ENCODE peak calls at places on chromosomes 12 and 14, in seven cellular contexts. One of them, this sample, is unnamed.

GRCh38 chr12:120361506-120362208 is 7.3 kb downstream of the MSI1 start:
- DNase-seq in AG09309: no peak
- DNase-seq in lung: no peak
- DNase-seq in heart right ventricle: peak; percentile 56
- DNase-seq in A549: no peak
- DNase-seq in uterus: peak; percentile 45
- DNase-seq in mesenchymal stem cell: peak; percentile 82
- DNase-seq in this sample: peak; percentile 12

GRCh38 chr14:67837011-67837624 is 17.5 kb downstream of the RAD51B start:
- DNase-seq in uterus: no peak
- DNase-seq in heart right ventricle: peak; percentile 75
- DNase-seq in AG09309: peak; percentile 61
- DNase-seq in lung: peak; percentile 41
- DNase-seq in A549: peak; percentile 29
- DNase-seq in mesenchymal stem cell: peak; percentile 85
- DNase-seq in this sample: peak; percentile 34

GRCh38 chr12:52657305-52657902 is 5.4 kb upstream of the KRT2 start:
- DNase-seq in lung: no peak
- DNase-seq in heart right ventricle: no peak
- DNase-seq in AG09309: no peak
- DNase-seq in uterus: no peak
- DNase-seq in mesenchymal stem cell: no peak
- DNase-seq in A549: no peak
- DNase-seq in this sample: no peak

GRCh38 chr12:24754690-24755638 is 193.9 kb downstream of the BCAT1 start:
- DNase-seq in A549: no peak
- DNase-seq in heart right ventricle: no peak
- DNase-seq in uterus: no peak
- DNase-seq in AG09309: peak; percentile 62
- DNase-seq in mesenchymal stem cell: peak; percentile 73
- DNase-seq in lung: peak; percentile 58
- DNase-seq in this sample: peak; percentile 77

GRCh38 chr14:55834390-55834789 is 254.4 kb downstream of the KTN1 start:
- DNase-seq in mesenchymal stem cell: no peak
- DNase-seq in AG09309: no peak
- DNase-seq in heart right ventricle: no peak
- DNase-seq in A549: no peak
- DNase-seq in lung: no peak
- DNase-seq in uterus: no peak
- DNase-seq in this sample: no peak

GRCh38 chr14:66311935-66312334 is 174.2 kb upstream of the CCDC196 start:
- DNase-seq in AG09309: no peak
- DNase-seq in A549: no peak
- DNase-seq in heart right ventricle: no peak
- DNase-seq in uterus: no peak
- DNase-seq in mesenchymal stem cell: no peak
- DNase-seq in lung: no peak
- DNase-seq in this sample: no peak

GRCh38 chr12:27780612-27781408 is 774 bp upstream of the MANSC4 start:
- DNase-seq in mesenchymal stem cell: peak; percentile 59
- DNase-seq in AG09309: no peak
- DNase-seq in heart right ventricle: peak; percentile 21
- DNase-seq in A549: peak; percentile 28
- DNase-seq in lung: peak; percentile 47
- DNase-seq in uterus: peak; percentile 29
- DNase-seq in this sample: no peak

GRCh38 chr12:47995976-47996375 is 8.3 kb downstream of the COL2A1 start:
- DNase-seq in mesenchymal stem cell: no peak
- DNase-seq in uterus: no peak
- DNase-seq in AG09309: peak; percentile 14
- DNase-seq in heart right ventricle: peak; percentile 31
- DNase-seq in lung: no peak
- DNase-seq in A549: no peak
- DNase-seq in this sample: no peak

GRCh38 chr12:130838284-130838950 is 633 bp downstream of the STX2 start:
- DNase-seq in AG09309: no peak
- DNase-seq in heart right ventricle: peak; percentile 21
- DNase-seq in A549: peak; percentile 25
- DNase-seq in mesenchymal stem cell: peak; percentile 38
- DNase-seq in lung: peak; percentile 36
- DNase-seq in uterus: no peak
- DNase-seq in this sample: no peak

GRCh38 chr12:109422251-109422650 is 54.8 kb downstream of the KCTD10 start:
- DNase-seq in A549: no peak
- DNase-seq in lung: no peak
- DNase-seq in heart right ventricle: no peak
- DNase-seq in AG09309: no peak
- DNase-seq in uterus: no peak
- DNase-seq in mesenchymal stem cell: no peak
- DNase-seq in this sample: no peak

GRCh38 chr14:54796961-54797360 is 105.7 kb downstream of the GCH1 start:
- DNase-seq in mesenchymal stem cell: peak; percentile 52
- DNase-seq in heart right ventricle: no peak
- DNase-seq in lung: no peak
- DNase-seq in AG09309: no peak
- DNase-seq in uterus: no peak
- DNase-seq in A549: no peak
- DNase-seq in this sample: no peak

GRCh38 chr14:56417173-56417572 is 162.4 kb upstream of the TMEM260 start:
- DNase-seq in mesenchymal stem cell: no peak
- DNase-seq in heart right ventricle: no peak
- DNase-seq in A549: no peak
- DNase-seq in AG09309: no peak
- DNase-seq in uterus: no peak
- DNase-seq in lung: no peak
- DNase-seq in this sample: no peak

GRCh38 chr12:26195250-26195640 is at the start of gene SSPN:
- DNase-seq in mesenchymal stem cell: peak; percentile 44
- DNase-seq in lung: peak; percentile 74
- DNase-seq in uterus: peak; percentile 78
- DNase-seq in heart right ventricle: peak; percentile 73
- DNase-seq in AG09309: no peak
- DNase-seq in A549: no peak
- DNase-seq in this sample: no peak

GRCh38 chr12:91718326-91718725 is 427.3 kb downstream of the BTG1 start:
- DNase-seq in AG09309: no peak
- DNase-seq in uterus: no peak
- DNase-seq in lung: no peak
- DNase-seq in A549: no peak
- DNase-seq in heart right ventricle: no peak
- DNase-seq in mesenchymal stem cell: no peak
- DNase-seq in this sample: no peak

GRCh38 chr14:91164676-91165075 is 50.8 kb downstream of the DGLUCY start:
- DNase-seq in A549: no peak
- DNase-seq in AG09309: no peak
- DNase-seq in heart right ventricle: peak; percentile 48
- DNase-seq in mesenchymal stem cell: no peak
- DNase-seq in uterus: no peak
- DNase-seq in lung: peak; percentile 69
- DNase-seq in this sample: no peak

GRCh38 chr12:106415134-106415533 is 57.6 kb downstream of the POLR3B start:
- DNase-seq in heart right ventricle: no peak
- DNase-seq in uterus: no peak
- DNase-seq in mesenchymal stem cell: peak; percentile 71
- DNase-seq in AG09309: peak; percentile 33
- DNase-seq in A549: no peak
- DNase-seq in lung: no peak
- DNase-seq in this sample: peak; percentile 43

GRCh38 chr12:89856431-89856830 is 147.8 kb upstream of the ATP2B1 start:
- DNase-seq in mesenchymal stem cell: peak; percentile 68
- DNase-seq in AG09309: peak; percentile 51
- DNase-seq in lung: no peak
- DNase-seq in uterus: no peak
- DNase-seq in heart right ventricle: no peak
- DNase-seq in A549: no peak
- DNase-seq in this sample: no peak

GRCh38 chr12:93376436-93377251 is 1.1 kb upstream of the NUDT4 start:
- DNase-seq in A549: no peak
- DNase-seq in AG09309: no peak
- DNase-seq in heart right ventricle: peak; percentile 58
- DNase-seq in uterus: peak; percentile 28
- DNase-seq in lung: peak; percentile 40
- DNase-seq in mesenchymal stem cell: peak; percentile 57
- DNase-seq in this sample: no peak

DNA sequence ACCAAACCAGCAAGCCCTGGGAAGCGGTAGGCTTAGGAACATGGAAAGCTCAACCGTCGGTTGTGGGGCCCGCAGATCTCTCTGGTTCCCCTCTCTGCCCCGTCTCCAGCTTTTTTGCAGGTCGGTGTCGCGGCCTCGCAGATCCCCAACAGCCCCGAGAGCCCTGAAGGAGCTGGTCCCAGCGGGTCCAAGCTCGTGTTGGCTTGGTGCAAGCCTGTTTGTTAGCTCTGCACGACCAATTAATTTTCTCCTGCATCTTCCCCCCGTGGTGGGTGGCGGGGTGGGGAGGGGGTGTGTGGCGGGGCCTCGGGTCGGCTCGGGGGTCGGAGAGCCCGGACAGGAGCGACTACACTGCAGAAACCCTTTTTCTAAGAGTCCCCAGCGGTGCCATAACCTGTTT is 449 bp upstream of the SLC24A4 start:
- DNase-seq in uterus: no peak
- DNase-seq in A549: no peak
- DNase-seq in heart right ventricle: no peak
- DNase-seq in lung: no peak
- DNase-seq in mesenchymal stem cell: no peak
- DNase-seq in AG09309: no peak
- DNase-seq in this sample: no peak
- H3K4me3 ChIP-seq in uterus: no peak overlapping the region
- H3K4me3 ChIP-seq in A549: peak overlapping the region; percentile 54
- H3K4me3 ChIP-seq in heart right ventricle: no peak overlapping the region
- H3K4me3 ChIP-seq in lung: no peak overlapping the region
- H3K4me3 ChIP-seq in mesenchymal stem cell: no peak overlapping the region
- H3K4me3 ChIP-seq in AG09309: no peak overlapping the region
- H3K4me3 ChIP-seq in this sample: no peak overlapping the region

GRCh38 chr12:6364037-6364360 is 11.4 kb downstream of the SCNN1A start:
- DNase-seq in heart right ventricle: peak; percentile 59
- DNase-seq in uterus: no peak
- DNase-seq in lung: no peak
- DNase-seq in mesenchymal stem cell: no peak
- DNase-seq in A549: no peak
- DNase-seq in AG09309: no peak
- DNase-seq in this sample: no peak
- H3K4me3 ChIP-seq in heart right ventricle: peak overlapping the region; percentile 61
- H3K4me3 ChIP-seq in uterus: peak overlapping the region; percentile 54
- H3K4me3 ChIP-seq in lung: peak overlapping the region; percentile 52
- H3K4me3 ChIP-seq in mesenchymal stem cell: no peak overlapping the region
- H3K4me3 ChIP-seq in A549: peak overlapping the region; percentile 65
- H3K4me3 ChIP-seq in AG09309: peak overlapping the region; percentile 62
- H3K4me3 ChIP-seq in this sample: peak overlapping the region; percentile 43

GRCh38 chr12:55828357-55828756 is 1.0 kb downstream of the DNAJC14 start:
- DNase-seq in A549: no peak
- DNase-seq in heart right ventricle: no peak
- DNase-seq in mesenchymal stem cell: no peak
- DNase-seq in lung: no peak
- DNase-seq in uterus: no peak
- DNase-seq in AG09309: no peak
- DNase-seq in this sample: no peak

GRCh38 chr12:55824726-55825125 is 4.7 kb downstream of the DNAJC14 start:
- DNase-seq in heart right ventricle: no peak
- DNase-seq in uterus: no peak
- DNase-seq in A549: no peak
- DNase-seq in lung: no peak
- DNase-seq in mesenchymal stem cell: no peak
- DNase-seq in AG09309: no peak
- DNase-seq in this sample: no peak

GRCh38 chr12:55829967-55830600 is 697 bp upstream of the DNAJC14 start:
- DNase-seq in heart right ventricle: peak; percentile 44
- DNase-seq in A549: peak; percentile 28
- DNase-seq in uterus: peak; percentile 71
- DNase-seq in mesenchymal stem cell: no peak
- DNase-seq in lung: peak; percentile 63
- DNase-seq in AG09309: no peak
- DNase-seq in this sample: no peak

GRCh38 chr12:55830601-55831406 is 1.4 kb upstream of the DNAJC14 start:
- DNase-seq in heart right ventricle: peak; percentile 79
- DNase-seq in lung: peak; percentile 68
- DNase-seq in mesenchymal stem cell: peak; percentile 77
- DNase-seq in AG09309: no peak
- DNase-seq in A549: peak; percentile 40
- DNase-seq in uterus: peak; percentile 86
- DNase-seq in this sample: no peak

GRCh38 chr12:55827806-55828205 is 1.6 kb downstream of the DNAJC14 start:
- DNase-seq in A549: no peak
- DNase-seq in heart right ventricle: no peak
- DNase-seq in AG09309: no peak
- DNase-seq in uterus: no peak
- DNase-seq in mesenchymal stem cell: no peak
- DNase-seq in lung: no peak
- DNase-seq in this sample: no peak
- H3K4me3 ChIP-seq in A549: no peak overlapping the region
- H3K4me3 ChIP-seq in heart right ventricle: no peak overlapping the region
- H3K4me3 ChIP-seq in AG09309: no peak overlapping the region
- H3K4me3 ChIP-seq in uterus: no peak overlapping the region
- H3K4me3 ChIP-seq in mesenchymal stem cell: no peak overlapping the region
- H3K4me3 ChIP-seq in lung: no peak overlapping the region
- H3K4me3 ChIP-seq in this sample: no peak overlapping the region

DNA sequence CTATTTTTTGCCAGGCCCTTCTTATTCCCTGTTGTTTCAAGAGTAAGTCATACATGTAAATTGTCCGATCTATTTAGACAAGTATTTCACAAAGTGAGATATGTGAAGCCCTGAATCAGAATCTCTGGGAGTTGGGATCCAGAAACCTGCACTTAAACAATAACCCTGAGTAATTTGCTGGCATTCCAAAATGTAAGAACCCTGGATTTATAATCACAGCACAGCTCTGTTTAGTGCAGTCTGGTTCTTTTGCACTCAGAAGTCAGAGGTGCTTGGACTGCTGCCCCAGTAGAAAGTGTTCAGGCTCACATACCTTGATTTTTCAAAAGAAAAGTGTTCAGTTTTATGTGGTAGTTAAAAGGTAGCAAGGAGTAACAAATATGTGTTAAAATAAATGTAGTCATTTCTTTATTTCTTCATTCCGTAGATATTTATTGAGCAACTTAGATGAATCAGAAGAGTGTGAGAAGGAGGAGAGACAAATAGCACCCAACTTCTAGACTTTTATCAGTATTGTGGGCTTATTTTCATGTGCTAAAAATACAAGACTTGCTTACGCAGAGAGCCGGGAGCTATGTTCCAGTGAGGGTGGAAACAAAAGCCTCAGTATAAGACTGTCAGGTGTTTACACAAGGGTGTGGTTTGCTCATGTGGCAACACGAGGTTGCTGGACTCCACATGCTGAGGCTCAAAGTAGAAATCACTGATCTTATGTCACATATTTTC is 70.1 kb downstream of the SYNE2 start:
- DNase-seq in AG09309: peak; percentile 41
- DNase-seq in lung: peak; percentile 39
- DNase-seq in uterus: no peak
- DNase-seq in A549: peak; percentile 52
- DNase-seq in mesenchymal stem cell: no peak
- DNase-seq in heart right ventricle: no peak
- DNase-seq in this sample: peak; percentile 42
- H3K4me3 ChIP-seq in AG09309: no peak overlapping the region
- H3K4me3 ChIP-seq in lung: no peak overlapping the region
- H3K4me3 ChIP-seq in uterus: no peak overlapping the region
- H3K4me3 ChIP-seq in A549: no peak overlapping the region
- H3K4me3 ChIP-seq in mesenchymal stem cell: no peak overlapping the region
- H3K4me3 ChIP-seq in heart right ventricle: no peak overlapping the region
- H3K4me3 ChIP-seq in this sample: no peak overlapping the region